ENCODE peak calls at places on chromosomes 11 and 22, in five cellular contexts. F is NT2/D1; O is effector memory CD4-positive, alpha-beta T cell; J is CD8-positive, alpha-beta memory T cell; C is iPS DF 6.9. N is an unnamed sample. For H3K4me1, the result is how much of the 10 kb centered on the place peaks cover.

GRCh38 chr11:111515591-111515990 is 1.0 kb downstream of the HOATZ start:
- DNase-seq in F (no peak), O (no peak), J (no peak), C (no peak), N (no peak)

GRCh38 chr11:105588001-105588400 is 21.9 kb upstream of the GRIA4 start:
- DNase-seq in F (no peak), O (no peak), J (no peak), C (no peak), N (no peak)

GRCh38 chr11:47177846-47178245 is 1.2 kb upstream of the ARFGAP2 start:
- DNase-seq in F (no peak), O (no peak), J (no peak), C (no peak), N (no peak)

GRCh38 chr11:8989411-8989810 is 14.4 kb downstream of the NRIP3 start:
- DNase-seq in F (no peak), O (no peak), J (no peak), C (no peak), N (no peak)

GRCh38 chr11:71163371-71163770 is 89.0 kb downstream of the SHANK2 start:
- DNase-seq in F (no peak), O (no peak), J (no peak), C (no peak), N (no peak)

GRCh38 chr11:20671856-20672546 is 2.6 kb downstream of the NELL1 start:
- DNase-seq in F (no peak), O (no peak), J (no peak), C (no peak), N (no peak)

GRCh38 chr22:23565942-23566715 is 14.0 kb downstream of the IGLL1 start:
- DNase-seq in F (no peak), O (no peak), J (no peak), C (no peak), N (peak)

GRCh38 chr22:31229402-31230140 is 17.5 kb downstream of the LIMK2 start:
- DNase-seq in F (no peak), O (no peak), J (no peak), C (no peak), N (no peak)

GRCh38 chr22:42430486-42431125 is 1.6 kb downstream of the NFAM1 start:
- DNase-seq in F (no peak), O (no peak), J (no peak), C (no peak), N (no peak)

GRCh38 chr11:30128269-30128932 is 102.4 kb upstream of the FSHB start:
- DNase-seq in F (no peak), O (no peak), J (no peak), C (peak), N (no peak)

GRCh38 chr11:1260023-1260501 is 37.2 kb downstream of the MUC5B start:
- DNase-seq in F (no peak), O (peak), J (peak), C (no peak), N (no peak)

GRCh38 chr11:123363556-123363955 is 66.5 kb upstream of the GRAMD1B start:
- DNase-seq in F (no peak), O (no peak), J (no peak), C (no peak), N (no peak)

GRCh38 chr11:116190861-116191260 is 581.9 kb downstream of the BUD13 start:
- DNase-seq in F (no peak), O (no peak), J (no peak), C (no peak), N (no peak)

GRCh38 chr11:31499576-31500178 is 9.7 kb downstream of the IMMP1L start:
- DNase-seq in F (no peak), O (no peak), J (no peak), C (no peak), N (no peak)

GRCh38 chr11:71929491-71929890 is 645 bp downstream of the RNF121 start:
- DNase-seq in F (no peak), O (no peak), J (no peak), C (no peak), N (no peak)

GRCh38 chr11:36129955-36130354 is 159.3 kb downstream of the COMMD9 start:
- DNase-seq in F (no peak), O (no peak), J (no peak), C (no peak), N (no peak)

GRCh38 chr22:42500164-42500835 is 19.3 kb downstream of the RRP7A start:
- DNase-seq in F (peak), O (peak), J (peak), C (peak), N (peak)

GRCh38 chr11:131375936-131376335 is 5.5 kb downstream of the NTM start:
- DNase-seq in F (no peak), O (no peak), J (no peak), C (no peak), N (no peak)

GRCh38 chr22:36833073-36833472 is 16.2 kb upstream of the PVALB start:
- DNase-seq in F (no peak), O (no peak), J (no peak), C (no peak), N (no peak)

GRCh38 chr11:70829160-70829899 is 423.0 kb downstream of the SHANK2 start:
- DNase-seq in F (no peak), O (no peak), J (no peak), C (no peak), N (no peak)

GRCh38 chr11:110531056-110531756 is 101.5 kb downstream of the FDX1 start:
- DNase-seq in F (no peak), O (no peak), J (no peak), C (no peak), N (no peak)

GRCh38 chr11:70761906-70762196 is 363.5 kb downstream of the CTTN start:
- DNase-seq in F (no peak), O (no peak), J (no peak), C (no peak), N (no peak)

GRCh38 chr11:7672960-7673723 is at the start of gene CYB5R2:
- DNase-seq in F (peak), O (no peak), J (no peak), C (no peak), N (peak)

GRCh38 chr11:35907648-35908431 is 36.0 kb upstream of the LDLRAD3 start:
- DNase-seq in F (no peak), O (no peak), J (no peak), C (no peak), N (no peak)

GRCh38 chr11:17742019-17742418 is 7.4 kb downstream of the KCNC1 start:
- DNase-seq in F (no peak), O (no peak), J (no peak), C (no peak), N (no peak)

GRCh38 chr22:21697021-21697771 is 31.4 kb downstream of the PPIL2 start:
- DNase-seq in F (no peak), O (no peak), J (no peak), C (no peak), N (no peak)

GRCh38 chr22:21700822-21701221 is 34.8 kb downstream of the YPEL1 start:
- DNase-seq in F (no peak), O (no peak), J (no peak), C (no peak), N (no peak)

GRCh38 chr22:21697866-21698265 is 32.1 kb downstream of the PPIL2 start:
- DNase-seq in F (no peak), O (no peak), J (no peak), C (no peak), N (no peak)

GRCh38 chr22:21699643-21700042 is 33.8 kb downstream of the PPIL2 start:
- DNase-seq in F (no peak), O (no peak), J (no peak), C (no peak), N (no peak)

DNA sequence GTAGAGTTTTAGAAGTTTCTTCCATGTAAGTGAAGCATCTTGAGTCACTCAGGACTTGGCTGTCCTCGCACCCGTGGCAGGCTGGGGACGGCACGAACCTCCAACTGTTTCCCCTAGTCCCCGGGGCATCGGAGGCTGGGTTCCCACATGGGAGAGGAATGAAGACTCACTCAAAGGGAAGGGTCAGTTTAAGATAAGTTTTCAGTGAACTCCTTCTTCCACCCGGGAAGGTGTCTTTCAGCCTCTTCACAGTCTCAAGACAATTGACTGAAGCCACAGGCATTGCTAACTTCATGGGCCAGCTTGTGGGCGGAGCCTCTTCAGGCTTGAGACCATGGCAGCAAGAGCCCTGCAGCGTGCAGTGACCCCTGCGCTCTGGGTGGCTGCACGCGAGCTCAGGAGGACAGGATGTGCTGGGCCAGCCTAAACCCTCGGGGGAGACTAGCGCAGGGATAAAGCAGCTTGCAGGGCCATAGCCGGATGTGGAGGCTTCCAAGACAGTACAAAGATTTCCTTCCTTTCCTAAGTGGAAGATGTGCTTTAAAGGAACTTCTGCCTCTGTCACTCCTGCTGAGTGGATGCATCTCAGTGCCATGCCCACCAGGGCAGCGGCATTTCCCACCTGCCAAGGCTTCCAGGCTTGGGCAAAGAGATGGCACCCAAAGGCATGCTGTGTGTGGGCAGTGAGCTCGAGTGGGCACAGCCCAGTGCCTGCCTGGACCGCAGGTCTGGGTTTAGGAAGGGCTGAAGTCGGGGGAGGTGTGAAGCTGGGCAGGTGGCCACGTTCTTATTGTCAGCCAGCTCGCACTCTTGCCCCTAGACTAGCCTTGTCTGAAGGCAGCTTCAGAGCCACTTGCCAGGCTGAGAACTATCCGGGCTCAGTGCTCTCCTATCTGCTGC is 32.9 kb downstream of the PPIL2 start:
- DNase-seq in F (no peak), O (no peak), J (no peak), C (no peak), N (no peak)
- H3K4me1 ChIP-seq in F (under half), O (under half), J (under half), C (under half), N (under half)

GRCh38 chr11:76233936-76234703 is 27.8 kb upstream of the WNT11 start:
- DNase-seq in F (no peak), O (no peak), J (no peak), C (no peak), N (peak)
- H3K4me1 ChIP-seq in F (under half), O (under half), J (under half), C (under half), N (under half)

GRCh38 chr22:35411112-35411511 is 11.2 kb downstream of the MCM5 start:
- DNase-seq in F (no peak), O (no peak), J (no peak), C (no peak), N (no peak)
- H3K4me1 ChIP-seq in F (under half), O (under half), J (under half), C (under half), N (under half)

GRCh38 chr22:45768490-45768889 is 96.9 kb downstream of the ATXN10 start:
- DNase-seq in F (peak), O (no peak), J (no peak), C (no peak), N (no peak)

GRCh38 chr22:45769569-45770210 is 98.1 kb downstream of the ATXN10 start:
- DNase-seq in F (no peak), O (no peak), J (no peak), C (no peak), N (no peak)

GRCh38 chr22:45771057-45771456 is 99.4 kb downstream of the ATXN10 start:
- DNase-seq in F (no peak), O (no peak), J (no peak), C (no peak), N (no peak)

GRCh38 chr22:45771711-45772110 is 100.1 kb downstream of the ATXN10 start:
- DNase-seq in F (no peak), O (no peak), J (no peak), C (no peak), N (no peak)

DNA sequence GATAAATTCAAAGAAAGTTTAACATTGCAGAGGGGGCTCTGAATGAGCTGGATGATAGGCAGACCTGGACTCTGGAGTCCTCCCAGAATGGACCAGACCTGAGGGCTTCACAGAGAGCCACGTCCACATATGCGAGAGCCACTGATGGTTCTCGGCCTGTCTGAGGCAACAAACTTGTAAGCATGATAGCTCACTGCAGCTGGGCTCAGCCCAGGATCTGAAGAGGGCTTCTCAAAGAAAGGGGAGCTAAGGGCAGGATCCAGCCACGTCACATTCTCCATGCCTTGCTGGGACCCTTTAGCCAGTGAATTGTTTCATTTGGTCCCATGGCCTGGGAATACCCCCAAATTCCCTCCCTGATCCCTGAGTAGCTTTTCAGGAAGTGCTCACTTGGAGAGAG is 98.9 kb downstream of the ATXN10 start:
- DNase-seq in F (no peak), O (no peak), J (no peak), C (no peak), N (no peak)
- H3K4me1 ChIP-seq in F (under half), O (under half), J (under half), C (under half), N (under half)

GRCh38 chr11:221998-222789 is 13.9 kb downstream of the SIRT3 start:
- DNase-seq in F (no peak), O (no peak), J (no peak), C (no peak), N (no peak)

GRCh38 chr11:224424-224823 is 11.7 kb downstream of the SIRT3 start:
- DNase-seq in F (no peak), O (no peak), J (no peak), C (no peak), N (peak)

GRCh38 chr11:223921-224320 is 12.2 kb downstream of the SIRT3 start:
- DNase-seq in F (no peak), O (no peak), J (no peak), C (no peak), N (no peak)

GRCh38 chr11:221539-221938 is 14.0 kb downstream of the RIC8A start:
- DNase-seq in F (no peak), O (no peak), J (no peak), C (no peak), N (no peak)

GRCh38 chr11:223026-223789 is 12.9 kb downstream of the SIRT3 start:
- DNase-seq in F (no peak), O (no peak), J (no peak), C (no peak), N (no peak)
- H3K4me1 ChIP-seq in F (under half), O (under half), J (under half), C (under half), N (under half)

DNA sequence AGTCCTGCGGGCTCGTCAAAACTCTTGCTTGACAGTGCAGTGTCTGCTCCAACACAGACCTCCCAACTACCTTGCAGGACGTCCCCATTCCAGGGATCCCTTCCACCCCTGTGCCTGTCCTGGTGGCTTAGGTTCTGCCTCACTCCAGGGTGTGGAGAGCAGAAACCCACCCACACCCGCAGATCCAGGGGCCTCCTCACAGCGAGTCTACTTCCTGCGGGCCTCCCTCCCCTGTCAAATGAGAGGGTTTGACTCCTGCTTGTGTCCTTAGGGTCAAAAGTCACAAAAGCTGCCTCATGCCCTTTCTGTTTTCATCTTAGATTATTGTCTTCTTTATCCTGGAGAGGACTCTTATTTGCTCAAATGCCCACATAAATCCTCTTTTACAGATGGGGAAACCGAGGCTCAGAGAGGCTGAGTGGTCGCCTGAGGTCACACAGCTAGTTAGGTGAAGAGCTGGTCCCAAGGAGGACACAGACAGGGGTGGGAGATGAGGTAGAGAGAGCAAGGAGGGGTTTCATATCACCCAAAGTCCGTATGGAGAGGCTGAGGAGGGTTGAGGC is 81.1 kb upstream of the KCNQ1OT1 start:
- DNase-seq in F (no peak), O (no peak), J (no peak), C (no peak), N (peak)
- H3K4me1 ChIP-seq in F (under half), O (under half), J (under half), C (under half), N (under half)

GRCh38 chr11:68117896-68118470 is 3.2 kb downstream of the CHKA start:
- DNase-seq in F (no peak), O (no peak), J (no peak), C (no peak), N (no peak)
- H3K4me1 ChIP-seq in F (under half), O (under half), J (under half), C (under half), N (under half)

DNA sequence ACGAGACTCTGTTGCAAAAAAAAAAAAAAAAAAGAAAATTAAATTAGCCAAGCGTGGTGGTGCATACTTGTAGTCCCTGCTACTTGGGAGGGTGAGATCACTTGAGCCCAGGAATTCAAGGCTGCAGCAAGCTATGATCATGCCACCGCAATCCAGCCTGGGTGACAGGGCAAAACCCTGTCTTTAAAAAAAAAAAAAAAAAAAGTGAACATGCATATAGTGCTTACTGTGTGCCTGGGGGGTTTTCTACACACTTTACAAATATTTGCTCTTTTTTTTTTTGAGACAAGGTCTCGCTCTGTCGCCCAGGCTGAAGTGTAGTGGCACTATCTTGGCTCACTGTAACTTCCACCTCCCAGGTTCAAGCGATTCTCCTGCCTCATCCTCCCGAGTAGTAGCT is 12.9 kb downstream of the TPST2 start:
- DNase-seq in F (no peak), O (no peak), J (no peak), C (no peak), N (no peak)
- H3K4me1 ChIP-seq in F (under half), O (under half), J (half or more), C (under half), N (under half)

DNA sequence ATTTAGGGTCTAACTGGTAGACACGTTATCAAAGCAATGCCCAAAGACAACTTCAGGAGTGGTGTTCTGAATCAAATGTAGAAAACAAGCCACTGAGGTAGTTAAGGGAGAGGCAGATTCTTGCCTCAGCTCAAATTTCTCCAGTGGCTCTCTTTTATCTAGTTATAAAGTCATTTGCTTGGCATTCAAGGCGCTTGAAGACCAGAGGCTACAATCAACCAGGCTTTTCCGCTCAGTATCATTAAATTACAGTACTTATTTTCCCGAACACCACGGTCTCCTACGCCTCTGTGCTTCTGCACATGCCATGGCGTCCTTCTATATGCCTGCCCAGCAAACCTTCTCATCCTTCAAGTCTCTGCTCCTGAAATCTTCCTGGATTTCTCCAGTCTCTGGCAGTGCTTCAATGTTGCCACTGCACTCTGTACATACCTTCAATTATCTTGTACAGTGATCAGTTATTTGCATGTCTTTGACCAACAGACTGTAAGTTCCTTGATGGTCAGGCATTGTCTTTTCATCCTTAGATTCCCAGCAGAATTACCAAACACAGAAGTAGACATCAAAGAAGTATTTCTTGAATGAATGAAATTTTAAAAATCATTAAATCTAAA is 1.4 kb downstream of the POGLUT3 start:
- DNase-seq in F (no peak), O (no peak), J (no peak), C (no peak), N (no peak)
- H3K4me1 ChIP-seq in F (under half), O (under half), J (under half), C (under half), N (under half)

GRCh38 chr22:20135265-20135664 is 3.7 kb downstream of the ZDHHC8 start:
- DNase-seq in F (no peak), O (no peak), J (no peak), C (no peak), N (no peak)

GRCh38 chr22:20135846-20136602 is 4.4 kb downstream of the ZDHHC8 start:
- DNase-seq in F (no peak), O (no peak), J (no peak), C (no peak), N (no peak)

GRCh38 chr22:20137113-20137512 is 5.5 kb downstream of the ZDHHC8 start:
- DNase-seq in F (no peak), O (no peak), J (no peak), C (no peak), N (no peak)

GRCh38 chr22:20137671-20138416 is 6.2 kb downstream of the ZDHHC8 start:
- DNase-seq in F (no peak), O (no peak), J (no peak), C (no peak), N (no peak)

GRCh38 chr22:20136603-20136873 is 4.9 kb downstream of the ZDHHC8 start:
- DNase-seq in F (no peak), O (no peak), J (no peak), C (no peak), N (no peak)
- H3K4me1 ChIP-seq in F (under half), O (under half), J (under half), C (under half), N (under half)

N was measured in aorta.